ENCODE peak calls at places on chromosomes 1 and 21, in eight cellular contexts. One of them, this sample, is unnamed.

GRCh38 chr1:40020447-40021085 is 20.0 kb upstream of the CAP1 start:
- DNase-seq in foreskin fibroblast: no peak
- DNase-seq in astrocyte of the spinal cord: no peak
- DNase-seq in SK-N-SH: no peak
- DNase-seq in right lobe of liver: no peak
- DNase-seq in cardiac muscle cell: no peak
- DNase-seq in CD4-positive, alpha-beta T cell: no peak
- DNase-seq in AG09309: no peak
- DNase-seq in this sample: no peak

GRCh38 chr1:89950703-89951102 is 44.2 kb upstream of the ZNF326 start:
- DNase-seq in foreskin fibroblast: no peak
- DNase-seq in astrocyte of the spinal cord: no peak
- DNase-seq in SK-N-SH: no peak
- DNase-seq in right lobe of liver: no peak
- DNase-seq in cardiac muscle cell: no peak
- DNase-seq in CD4-positive, alpha-beta T cell: no peak
- DNase-seq in AG09309: no peak
- DNase-seq in this sample: no peak

GRCh38 chr1:84538599-84538998 is 32.2 kb upstream of the GNG5 start:
- DNase-seq in foreskin fibroblast: no peak
- DNase-seq in astrocyte of the spinal cord: no peak
- DNase-seq in SK-N-SH: no peak
- DNase-seq in right lobe of liver: no peak
- DNase-seq in cardiac muscle cell: no peak
- DNase-seq in CD4-positive, alpha-beta T cell: no peak
- DNase-seq in AG09309: no peak
- DNase-seq in this sample: no peak

GRCh38 chr1:154463512-154463990 is 38.5 kb upstream of the TDRD10 start:
- DNase-seq in foreskin fibroblast: no peak
- DNase-seq in astrocyte of the spinal cord: peak
- DNase-seq in SK-N-SH: no peak
- DNase-seq in right lobe of liver: no peak
- DNase-seq in cardiac muscle cell: no peak
- DNase-seq in CD4-positive, alpha-beta T cell: peak
- DNase-seq in AG09309: no peak
- DNase-seq in this sample: no peak

GRCh38 chr1:89952021-89952995 is 42.6 kb upstream of the ZNF326 start:
- DNase-seq in foreskin fibroblast: peak
- DNase-seq in astrocyte of the spinal cord: peak
- DNase-seq in SK-N-SH: no peak
- DNase-seq in right lobe of liver: no peak
- DNase-seq in cardiac muscle cell: no peak
- DNase-seq in CD4-positive, alpha-beta T cell: no peak
- DNase-seq in AG09309: peak
- DNase-seq in this sample: no peak

GRCh38 chr1:77511440-77511840 is 171.0 kb downstream of the ZZZ3 start:
- DNase-seq in foreskin fibroblast: peak
- DNase-seq in astrocyte of the spinal cord: peak
- DNase-seq in SK-N-SH: no peak
- DNase-seq in right lobe of liver: no peak
- DNase-seq in cardiac muscle cell: no peak
- DNase-seq in CD4-positive, alpha-beta T cell: no peak
- DNase-seq in AG09309: peak
- DNase-seq in this sample: no peak

GRCh38 chr1:59697138-59697811 is 117.5 kb upstream of the HOOK1 start:
- DNase-seq in foreskin fibroblast: no peak
- DNase-seq in astrocyte of the spinal cord: no peak
- DNase-seq in SK-N-SH: no peak
- DNase-seq in right lobe of liver: no peak
- DNase-seq in cardiac muscle cell: no peak
- DNase-seq in CD4-positive, alpha-beta T cell: no peak
- DNase-seq in AG09309: no peak
- DNase-seq in this sample: no peak

GRCh38 chr21:31524140-31524539 is 135.4 kb upstream of the SOD1 start:
- DNase-seq in foreskin fibroblast: no peak
- DNase-seq in astrocyte of the spinal cord: no peak
- DNase-seq in SK-N-SH: no peak
- DNase-seq in right lobe of liver: no peak
- DNase-seq in cardiac muscle cell: no peak
- DNase-seq in CD4-positive, alpha-beta T cell: no peak
- DNase-seq in AG09309: no peak
- DNase-seq in this sample: no peak

GRCh38 chr1:10429868-10430215 is 391 bp upstream of the CENPS start:
- DNase-seq in foreskin fibroblast: no peak
- DNase-seq in astrocyte of the spinal cord: peak
- DNase-seq in SK-N-SH: peak
- DNase-seq in right lobe of liver: no peak
- DNase-seq in cardiac muscle cell: no peak
- DNase-seq in CD4-positive, alpha-beta T cell: no peak
- DNase-seq in AG09309: no peak
- DNase-seq in this sample: no peak

GRCh38 chr1:195332102-195332501 is 1276.1 kb downstream of the KCNT2 start:
- DNase-seq in foreskin fibroblast: no peak
- DNase-seq in astrocyte of the spinal cord: no peak
- DNase-seq in SK-N-SH: no peak
- DNase-seq in right lobe of liver: no peak
- DNase-seq in cardiac muscle cell: no peak
- DNase-seq in CD4-positive, alpha-beta T cell: no peak
- DNase-seq in AG09309: no peak
- DNase-seq in this sample: no peak

GRCh38 chr1:112905420-112906154 is 50.4 kb downstream of the SLC16A1 start:
- DNase-seq in foreskin fibroblast: no peak
- DNase-seq in astrocyte of the spinal cord: peak
- DNase-seq in SK-N-SH: no peak
- DNase-seq in right lobe of liver: peak
- DNase-seq in cardiac muscle cell: no peak
- DNase-seq in CD4-positive, alpha-beta T cell: no peak
- DNase-seq in AG09309: no peak
- DNase-seq in this sample: no peak

GRCh38 chr1:220298470-220298869 is 26.2 kb upstream of the RAB3GAP2 start:
- DNase-seq in foreskin fibroblast: no peak
- DNase-seq in astrocyte of the spinal cord: no peak
- DNase-seq in SK-N-SH: peak
- DNase-seq in right lobe of liver: no peak
- DNase-seq in cardiac muscle cell: peak
- DNase-seq in CD4-positive, alpha-beta T cell: no peak
- DNase-seq in AG09309: no peak
- DNase-seq in this sample: no peak

GRCh38 chr1:37277366-37277765 is 197.0 kb upstream of the ZC3H12A start:
- DNase-seq in foreskin fibroblast: no peak
- DNase-seq in astrocyte of the spinal cord: no peak
- DNase-seq in SK-N-SH: no peak
- DNase-seq in right lobe of liver: no peak
- DNase-seq in cardiac muscle cell: no peak
- DNase-seq in CD4-positive, alpha-beta T cell: no peak
- DNase-seq in AG09309: no peak
- DNase-seq in this sample: no peak

GRCh38 chr1:76764638-76765572 is 102.4 kb upstream of the ST6GALNAC5 start:
- DNase-seq in foreskin fibroblast: no peak
- DNase-seq in astrocyte of the spinal cord: no peak
- DNase-seq in SK-N-SH: peak
- DNase-seq in right lobe of liver: no peak
- DNase-seq in cardiac muscle cell: peak
- DNase-seq in CD4-positive, alpha-beta T cell: no peak
- DNase-seq in AG09309: no peak
- DNase-seq in this sample: no peak

GRCh38 chr1:110218739-110219138 is 8.6 kb downstream of the KCNC4 start:
- DNase-seq in foreskin fibroblast: no peak
- DNase-seq in astrocyte of the spinal cord: no peak
- DNase-seq in SK-N-SH: no peak
- DNase-seq in right lobe of liver: no peak
- DNase-seq in cardiac muscle cell: peak
- DNase-seq in CD4-positive, alpha-beta T cell: no peak
- DNase-seq in AG09309: no peak
- DNase-seq in this sample: no peak

GRCh38 chr1:28172690-28173150 is 3.8 kb downstream of the PTAFR start:
- DNase-seq in foreskin fibroblast: no peak
- DNase-seq in astrocyte of the spinal cord: no peak
- DNase-seq in SK-N-SH: peak
- DNase-seq in right lobe of liver: no peak
- DNase-seq in cardiac muscle cell: peak
- DNase-seq in CD4-positive, alpha-beta T cell: no peak
- DNase-seq in AG09309: no peak
- DNase-seq in this sample: no peak

GRCh38 chr1:23101891-23102688 is 66.6 kb downstream of the LUZP1 start:
- DNase-seq in foreskin fibroblast: peak
- DNase-seq in astrocyte of the spinal cord: no peak
- DNase-seq in SK-N-SH: no peak
- DNase-seq in right lobe of liver: no peak
- DNase-seq in cardiac muscle cell: no peak
- DNase-seq in CD4-positive, alpha-beta T cell: no peak
- DNase-seq in AG09309: no peak
- DNase-seq in this sample: no peak

GRCh38 chr1:22428672-22429071 is 23.0 kb upstream of the ZBTB40 start:
- DNase-seq in foreskin fibroblast: no peak
- DNase-seq in astrocyte of the spinal cord: peak
- DNase-seq in SK-N-SH: peak
- DNase-seq in right lobe of liver: no peak
- DNase-seq in cardiac muscle cell: peak
- DNase-seq in CD4-positive, alpha-beta T cell: no peak
- DNase-seq in AG09309: no peak
- DNase-seq in this sample: no peak

GRCh38 chr1:96878640-96879039 is 157.1 kb downstream of the PTBP2 start:
- DNase-seq in foreskin fibroblast: no peak
- DNase-seq in astrocyte of the spinal cord: no peak
- DNase-seq in SK-N-SH: no peak
- DNase-seq in right lobe of liver: no peak
- DNase-seq in cardiac muscle cell: no peak
- DNase-seq in CD4-positive, alpha-beta T cell: no peak
- DNase-seq in AG09309: no peak
- DNase-seq in this sample: no peak

DNA sequence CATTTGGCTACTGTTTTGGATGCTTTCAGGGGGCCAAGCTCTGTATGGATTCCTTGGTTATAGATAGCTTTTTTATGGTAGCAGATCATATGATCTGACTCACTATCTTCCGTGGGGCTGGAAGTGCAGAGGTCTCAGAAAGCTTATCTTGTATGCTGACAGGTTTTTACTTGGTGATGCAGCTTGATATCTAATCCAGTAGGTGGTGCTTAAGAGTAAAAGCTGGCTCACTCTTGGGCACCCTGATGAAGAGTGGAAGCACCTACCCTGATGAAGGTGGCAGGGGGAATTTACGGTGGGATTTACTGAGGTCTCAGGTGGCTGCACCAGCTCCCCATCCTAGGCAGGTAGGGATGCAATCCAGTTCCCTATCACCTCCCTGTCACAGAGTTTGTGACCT is 151.2 kb downstream of the PTBP2 start:
- DNase-seq in foreskin fibroblast: no peak
- DNase-seq in astrocyte of the spinal cord: no peak
- DNase-seq in SK-N-SH: no peak
- DNase-seq in right lobe of liver: no peak
- DNase-seq in cardiac muscle cell: no peak
- DNase-seq in CD4-positive, alpha-beta T cell: no peak
- DNase-seq in AG09309: no peak
- DNase-seq in this sample: no peak
- TF ChIP-seq CTCF in foreskin fibroblast: no peak
- TF ChIP-seq CTCF in astrocyte of the spinal cord: no peak
- TF ChIP-seq CTCF in SK-N-SH: no peak
- TF ChIP-seq CTCF in right lobe of liver: peak
- TF ChIP-seq CTCF in cardiac muscle cell: no peak
- TF ChIP-seq CTCF in CD4-positive, alpha-beta T cell: no peak
- TF ChIP-seq CTCF in AG09309: no peak
- TF ChIP-seq CTCF in this sample: no peak

GRCh38 chr1:8077120-8077573 is 51.0 kb upstream of the ERRFI1 start:
- DNase-seq in foreskin fibroblast: peak
- DNase-seq in astrocyte of the spinal cord: peak
- DNase-seq in SK-N-SH: no peak
- DNase-seq in right lobe of liver: peak
- DNase-seq in cardiac muscle cell: peak
- DNase-seq in CD4-positive, alpha-beta T cell: no peak
- DNase-seq in AG09309: peak
- DNase-seq in this sample: no peak
- TF ChIP-seq CTCF in foreskin fibroblast: no peak
- TF ChIP-seq CTCF in astrocyte of the spinal cord: no peak
- TF ChIP-seq CTCF in SK-N-SH: no peak
- TF ChIP-seq CTCF in right lobe of liver: no peak
- TF ChIP-seq CTCF in cardiac muscle cell: no peak
- TF ChIP-seq CTCF in CD4-positive, alpha-beta T cell: no peak
- TF ChIP-seq CTCF in AG09309: no peak
- TF ChIP-seq CTCF in this sample: no peak

DNA sequence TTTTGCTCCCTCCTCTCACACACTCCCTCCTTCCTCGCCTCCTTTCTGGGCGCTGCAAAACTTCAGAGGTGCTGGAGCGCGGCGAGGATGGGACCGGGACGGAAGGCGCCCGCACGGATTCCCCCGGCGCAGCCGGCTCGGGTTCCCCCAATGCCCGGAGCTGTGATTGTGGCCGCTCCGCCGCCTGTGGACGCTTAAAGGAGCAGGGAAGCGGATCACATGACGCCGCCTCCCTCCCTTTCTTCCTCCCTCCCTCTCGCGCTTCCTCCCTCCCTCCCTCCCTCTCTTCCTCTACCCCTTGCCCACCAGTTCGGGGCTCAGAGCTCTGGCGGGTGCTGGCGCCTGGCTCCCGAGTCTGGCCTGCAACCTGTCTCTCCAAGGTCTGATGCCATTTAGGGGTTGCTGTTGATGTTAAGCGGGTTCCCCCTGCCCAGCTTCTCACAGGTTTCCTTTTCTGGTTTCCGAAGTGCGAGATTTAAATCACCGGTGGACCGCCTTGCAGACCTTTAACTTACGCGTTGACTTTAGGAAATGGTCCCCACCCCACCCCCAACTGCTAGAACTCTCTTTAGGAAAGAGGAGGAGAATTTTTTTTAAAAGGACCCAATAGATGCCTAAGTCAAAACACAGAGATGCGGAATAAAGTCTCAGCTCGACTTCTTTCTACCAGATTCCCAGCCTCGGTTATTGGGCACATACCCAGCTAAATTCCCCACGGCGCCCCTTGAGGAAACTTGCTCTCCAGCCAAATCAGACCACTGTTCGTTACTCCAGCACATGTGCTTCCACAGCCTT is at the start of gene WLS:
- DNase-seq in foreskin fibroblast: peak
- DNase-seq in astrocyte of the spinal cord: peak
- DNase-seq in SK-N-SH: peak
- DNase-seq in right lobe of liver: peak
- DNase-seq in cardiac muscle cell: peak
- DNase-seq in CD4-positive, alpha-beta T cell: no peak
- DNase-seq in AG09309: no peak
- DNase-seq in this sample: peak
- TF ChIP-seq CTCF in foreskin fibroblast: peak
- TF ChIP-seq CTCF in astrocyte of the spinal cord: peak
- TF ChIP-seq CTCF in SK-N-SH: peak
- TF ChIP-seq CTCF in right lobe of liver: no peak
- TF ChIP-seq CTCF in cardiac muscle cell: peak
- TF ChIP-seq CTCF in CD4-positive, alpha-beta T cell: no peak
- TF ChIP-seq CTCF in AG09309: no peak
- TF ChIP-seq CTCF in this sample: peak

GRCh38 chr1:152739841-152740240 is 18.0 kb upstream of the KPRP start:
- DNase-seq in foreskin fibroblast: no peak
- DNase-seq in astrocyte of the spinal cord: no peak
- DNase-seq in SK-N-SH: no peak
- DNase-seq in right lobe of liver: no peak
- DNase-seq in cardiac muscle cell: no peak
- DNase-seq in CD4-positive, alpha-beta T cell: no peak
- DNase-seq in AG09309: no peak
- DNase-seq in this sample: no peak

DNA sequence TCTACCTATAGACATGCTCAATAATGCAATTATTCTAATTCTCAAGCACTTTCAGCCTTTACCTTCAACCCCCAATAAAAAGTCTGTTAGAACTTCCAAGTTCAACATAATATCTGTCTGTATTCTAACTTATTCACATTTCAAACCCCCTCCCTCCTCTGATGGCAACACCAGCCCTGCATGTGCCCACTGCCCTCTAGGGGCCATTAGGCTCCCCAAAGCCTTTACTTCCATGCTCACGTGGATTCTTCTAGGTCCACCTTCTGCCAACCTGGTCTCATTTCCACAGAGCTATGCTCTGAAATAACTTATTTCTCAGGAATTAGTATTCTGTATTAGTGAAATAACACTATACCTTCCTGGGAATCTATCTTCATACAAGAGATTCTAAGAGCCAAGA is 22.2 kb upstream of the KPRP start:
- DNase-seq in foreskin fibroblast: no peak
- DNase-seq in astrocyte of the spinal cord: no peak
- DNase-seq in SK-N-SH: no peak
- DNase-seq in right lobe of liver: no peak
- DNase-seq in cardiac muscle cell: no peak
- DNase-seq in CD4-positive, alpha-beta T cell: no peak
- DNase-seq in AG09309: no peak
- DNase-seq in this sample: no peak
- TF ChIP-seq CTCF in foreskin fibroblast: no peak
- TF ChIP-seq CTCF in astrocyte of the spinal cord: peak
- TF ChIP-seq CTCF in SK-N-SH: peak
- TF ChIP-seq CTCF in right lobe of liver: no peak
- TF ChIP-seq CTCF in cardiac muscle cell: no peak
- TF ChIP-seq CTCF in CD4-positive, alpha-beta T cell: no peak
- TF ChIP-seq CTCF in AG09309: no peak
- TF ChIP-seq CTCF in this sample: no peak